ENCODE peak calls at places on chromosomes 1 and 21, in five cellular contexts. O, M, A, I and T are unnamed samples.

GRCh38 chr1:61084560-61084991 is 2.2 kb downstream of the NFIA start:
- DNase-seq in M (no peak), A (no peak), I (no peak), O (no peak), T (peak; percentile 47)

GRCh38 chr1:109623601-109624161 is 4.0 kb downstream of the AMPD2 start:
- DNase-seq in I (no peak), A (no peak), M (no peak), O (no peak), T (no peak)

GRCh38 chr1:27664291-27664690 is 7.7 kb downstream of the IFI6 start:
- DNase-seq in I (no peak), O (no peak), M (peak; percentile 55), A (no peak), T (no peak)

GRCh38 chr1:41626616-41627375 is 142.3 kb upstream of the EDN2 start:
- DNase-seq in O (no peak), A (no peak), I (no peak), M (peak; percentile 93), T (no peak)

GRCh38 chr1:156149374-156150106 is 3.8 kb upstream of the SEMA4A start:
- DNase-seq in M (no peak), I (no peak), O (no peak), A (no peak), T (no peak)

GRCh38 chr1:93384656-93385055 is 38.9 kb downstream of the DR1 start:
- DNase-seq in A (no peak), O (no peak), I (no peak), M (no peak), T (no peak)

GRCh38 chr1:98914547-98914946 is 90.1 kb downstream of the PLPPR5 start:
- DNase-seq in M (peak; percentile 66), I (no peak), O (no peak), A (no peak), T (no peak)

GRCh38 chr1:210123924-210124589 is 108.5 kb upstream of the SERTAD4 start:
- DNase-seq in O (no peak), I (peak; percentile 27), A (no peak), M (peak; percentile 59), T (peak; percentile 72)

GRCh38 chr1:214603819-214604252 is 841 bp downstream of the CENPF start:
- DNase-seq in A (no peak), O (no peak), M (no peak), I (no peak), T (no peak)

GRCh38 chr21:16125274-16125673 is 395.5 kb downstream of the USP25 start:
- DNase-seq in M (no peak), I (no peak), O (no peak), A (no peak), T (no peak)

GRCh38 chr1:27634166-27634981 is 611 bp downstream of the FGR start:
- DNase-seq in A (no peak), I (no peak), O (no peak), M (no peak), T (no peak)

GRCh38 chr1:58497499-58497898 is 49.0 kb downstream of the OMA1 start:
- DNase-seq in I (no peak), O (no peak), M (no peak), A (no peak), T (no peak)

GRCh38 chr21:34695434-34695833 is 26.6 kb downstream of the CLIC6 start:
- DNase-seq in A (no peak), I (no peak), M (no peak), O (no peak), T (no peak)

GRCh38 chr1:33392639-33393038 is 38.3 kb downstream of the PHC2 start:
- DNase-seq in I (no peak), O (no peak), A (no peak), M (no peak), T (peak; percentile 47)

GRCh38 chr1:10722803-10723202 is 73.6 kb downstream of the CASZ1 start:
- DNase-seq in I (no peak), A (no peak), O (no peak), M (no peak), T (no peak)

GRCh38 chr21:30255679-30256078 is 27.1 kb downstream of the KRTAP24-1 start:
- DNase-seq in I (no peak), M (no peak), O (no peak), A (no peak), T (no peak)

GRCh38 chr1:149940427-149940826 is 3.7 kb upstream of the MTMR11 start:
- DNase-seq in I (no peak), O (no peak), M (no peak), A (no peak), T (no peak)

GRCh38 chr1:160744287-160744857 is 5.3 kb downstream of the SLAMF7 start:
- DNase-seq in A (no peak), I (no peak), O (no peak), M (no peak), T (no peak)

GRCh38 chr1:2428490-2428889 is 16.1 kb upstream of the PEX10 start:
- DNase-seq in O (no peak), A (no peak), M (peak; percentile 95), I (no peak), T (no peak)

GRCh38 chr1:167935252-167936067 is 1.0 kb upstream of the DCAF6 start:
- DNase-seq in O (no peak), M (peak; percentile 43), I (peak; percentile 20), A (no peak), T (peak; percentile 35)

GRCh38 chr1:41496080-41497055 is 11.9 kb upstream of the EDN2 start:
- DNase-seq in I (peak; percentile 74), A (peak; percentile 87), M (peak; percentile 91), O (no peak), T (peak; percentile 92)

GRCh38 chr1:177170756-177171535 is at the start of gene BRINP2:
- DNase-seq in A (no peak), O (no peak), I (no peak), M (peak; percentile 73), T (peak; percentile 16)

GRCh38 chr1:67390041-67390887 is 39.9 kb downstream of the SERBP1 start:
- DNase-seq in M (peak; percentile 85), I (no peak), A (no peak), O (no peak), T (peak; percentile 64)

GRCh38 chr1:204213668-204214662 is at the start of gene GOLT1A:
- DNase-seq in O (no peak), I (peak; percentile 47), A (peak; percentile 79), M (peak; percentile 79), T (peak; percentile 79)

GRCh38 chr1:244788493-244789275 is 46.8 kb upstream of the COX20 start:
- DNase-seq in O (no peak), I (no peak), M (no peak), A (no peak), T (no peak)

GRCh38 chr1:225428066-225428878 is 434 bp upstream of the LBR start:
- DNase-seq in O (peak; percentile 80), M (peak; percentile 93), A (peak; percentile 82), I (peak; percentile 69), T (peak; percentile 87)

GRCh38 chr1:220874201-220874655 is 5.0 kb upstream of the HLX start:
- DNase-seq in M (peak; percentile 28), I (no peak), O (no peak), A (no peak), T (peak; percentile 76)

GRCh38 chr1:41621256-41621655 is 136.8 kb upstream of the EDN2 start:
- DNase-seq in A (no peak), O (no peak), M (no peak), I (no peak), T (no peak)

GRCh38 chr21:46125846-46126301 is 28.0 kb downstream of the COL6A2 start:
- DNase-seq in I (no peak), A (no peak), M (no peak), O (no peak), T (no peak)

GRCh38 chr21:26448751-26449150 is 124.3 kb downstream of the CYYR1 start:
- DNase-seq in M (peak; percentile 79), A (no peak), O (no peak), I (peak; percentile 61), T (peak; percentile 52)

GRCh38 chr1:2861143-2861987 is 59.9 kb upstream of the TTC34 start:
- DNase-seq in I (no peak), O (no peak), M (no peak), A (no peak), T (no peak)

GRCh38 chr21:33360871-33361602 is 36.3 kb downstream of the IFNAR1 start:
- DNase-seq in O (peak; percentile 76), A (peak; percentile 88), I (peak; percentile 37), M (peak; percentile 79), T (peak; percentile 69)
- H3K4me3 ChIP-seq in O (peak overlapping the region; percentile 61), A (peak overlapping the region; percentile 39), I (no peak overlapping the region), M (peak overlapping the region; percentile 13), T (no peak overlapping the region)

GRCh38 chr1:147072371-147073061 is 99.8 kb downstream of the PRKAB2 start:
- DNase-seq in I (no peak), O (no peak), A (no peak), M (peak; percentile 44), T (no peak)
- H3K4me3 ChIP-seq in I (peak overlapping the region; percentile 34), O (peak overlapping the region; percentile 15), A (peak overlapping the region; percentile 25), M (peak overlapping the region; percentile 34), T (peak overlapping the region; percentile 17)

GRCh38 chr1:97384294-97384952 is 536.4 kb downstream of the DPYD start:
- DNase-seq in O (no peak), M (peak; percentile 79), I (no peak), A (no peak), T (peak; percentile 75)
- H3K4me3 ChIP-seq in O (no peak overlapping the region), M (no peak overlapping the region), I (no peak overlapping the region), A (no peak overlapping the region), T (no peak overlapping the region)

DNA sequence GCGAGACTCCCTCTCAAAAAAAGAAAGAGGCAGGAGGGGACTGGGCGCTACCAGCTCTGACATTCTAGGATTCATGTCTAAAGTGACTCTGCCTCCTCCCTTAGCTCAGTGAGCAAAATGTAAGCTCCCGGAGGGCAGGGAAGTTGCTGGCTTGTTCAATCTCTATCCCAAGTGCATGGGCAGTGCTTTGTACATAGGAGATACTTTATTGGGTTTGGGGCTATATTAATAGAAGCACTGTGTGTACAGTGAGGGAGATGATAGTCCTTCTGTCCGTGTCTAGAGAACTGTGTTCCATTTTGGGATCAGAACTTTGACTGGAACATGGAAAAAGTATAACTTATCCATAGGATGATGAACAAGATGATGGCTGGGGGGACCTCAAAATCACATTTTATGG is 16.7 kb upstream of the LUZP1 start:
- DNase-seq in M (no peak), A (no peak), O (no peak), I (no peak), T (no peak)
- H3K4me3 ChIP-seq in M (no peak overlapping the region), A (no peak overlapping the region), O (no peak overlapping the region), I (no peak overlapping the region), T (no peak overlapping the region)

DNA sequence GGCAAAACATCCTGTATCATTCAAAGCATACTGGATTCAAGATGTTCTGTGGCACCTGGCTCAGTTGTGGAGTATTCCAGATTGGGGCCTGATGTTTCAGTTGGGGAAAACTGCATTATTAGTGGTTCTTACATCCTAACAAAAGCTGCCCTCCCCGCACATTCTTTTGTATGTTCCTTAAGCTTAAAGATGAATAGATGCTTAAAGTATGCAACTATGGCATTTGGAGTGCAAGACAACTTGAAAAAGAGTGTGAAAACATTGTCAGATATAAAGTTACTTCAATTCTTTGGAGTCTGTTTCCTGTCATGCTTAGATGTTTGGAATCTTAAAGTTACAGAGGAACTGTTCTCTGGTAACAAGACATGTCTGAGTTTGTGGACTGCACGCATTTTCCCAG is 7.2 kb downstream of the FPGT start:
- DNase-seq in O (no peak), I (peak; percentile 16), A (no peak), M (no peak), T (peak; percentile 23)
- H3K4me3 ChIP-seq in O (no peak overlapping the region), I (no peak overlapping the region), A (no peak overlapping the region), M (no peak overlapping the region), T (no peak overlapping the region)

GRCh38 chr1:55038974-55039341 is 390 bp upstream of the PCSK9 start:
- DNase-seq in M (no peak), I (no peak), A (no peak), O (no peak), T (no peak)
- H3K4me3 ChIP-seq in M (peak overlapping the region; percentile 68), I (peak overlapping the region; percentile 50), A (no peak overlapping the region), O (no peak overlapping the region), T (no peak overlapping the region)